ENCODE peak calls at places on chromosomes 5 and 9, in eight cellular contexts. One of them, this sample, is unnamed.
A peak's percentile ranks its signal among the peaks of the same experiment; 100 is the strongest.

GRCh38 chr9:93036887-93037475 is 21.5 kb upstream of the SUSD3 start:
- DNase-seq in tibial nerve: no peak
- DNase-seq in dorsolateral prefrontal cortex: no peak
- DNase-seq in fibroblast of pulmonary artery: no peak
- DNase-seq in cardiac muscle cell: no peak
- DNase-seq in testis: no peak
- DNase-seq in epithelial cell of esophagus: no peak
- DNase-seq in GM06990: no peak
- DNase-seq in this sample: no peak

GRCh38 chr5:131196331-131196730 is 25.6 kb downstream of the LYRM7 start:
- DNase-seq in tibial nerve: no peak
- DNase-seq in dorsolateral prefrontal cortex: no peak
- DNase-seq in fibroblast of pulmonary artery: no peak
- DNase-seq in cardiac muscle cell: no peak
- DNase-seq in testis: no peak
- DNase-seq in epithelial cell of esophagus: no peak
- DNase-seq in GM06990: no peak
- DNase-seq in this sample: no peak

GRCh38 chr9:113969343-113969742 is 93.2 kb downstream of the ZNF618 start:
- DNase-seq in tibial nerve: no peak
- DNase-seq in dorsolateral prefrontal cortex: no peak
- DNase-seq in fibroblast of pulmonary artery: no peak
- DNase-seq in cardiac muscle cell: no peak
- DNase-seq in testis: no peak
- DNase-seq in epithelial cell of esophagus: no peak
- DNase-seq in GM06990: no peak
- DNase-seq in this sample: no peak

GRCh38 chr9:7739595-7739994 is 60.0 kb downstream of the DMAC1 start:
- DNase-seq in tibial nerve: no peak
- DNase-seq in dorsolateral prefrontal cortex: no peak
- DNase-seq in fibroblast of pulmonary artery: no peak
- DNase-seq in cardiac muscle cell: no peak
- DNase-seq in testis: peak; percentile 12
- DNase-seq in epithelial cell of esophagus: no peak
- DNase-seq in GM06990: no peak
- DNase-seq in this sample: no peak

GRCh38 chr5:104179057-104179456 is 616.5 kb upstream of the NUDT12 start:
- DNase-seq in tibial nerve: peak; percentile 37
- DNase-seq in dorsolateral prefrontal cortex: no peak
- DNase-seq in fibroblast of pulmonary artery: peak; percentile 69
- DNase-seq in cardiac muscle cell: peak; percentile 66
- DNase-seq in testis: peak; percentile 76
- DNase-seq in epithelial cell of esophagus: peak; percentile 73
- DNase-seq in GM06990: no peak
- DNase-seq in this sample: peak; percentile 74

GRCh38 chr5:157295247-157295646 is 29.3 kb downstream of the CYFIP2 start:
- DNase-seq in tibial nerve: no peak
- DNase-seq in dorsolateral prefrontal cortex: no peak
- DNase-seq in fibroblast of pulmonary artery: no peak
- DNase-seq in cardiac muscle cell: no peak
- DNase-seq in testis: no peak
- DNase-seq in epithelial cell of esophagus: no peak
- DNase-seq in GM06990: no peak
- DNase-seq in this sample: no peak

GRCh38 chr5:1473746-1474145 is 28.5 kb upstream of the SLC6A3 start:
- DNase-seq in tibial nerve: no peak
- DNase-seq in dorsolateral prefrontal cortex: peak; percentile 11
- DNase-seq in fibroblast of pulmonary artery: no peak
- DNase-seq in cardiac muscle cell: no peak
- DNase-seq in testis: no peak
- DNase-seq in epithelial cell of esophagus: no peak
- DNase-seq in GM06990: no peak
- DNase-seq in this sample: peak; percentile 2

GRCh38 chr5:55004728-55005127 is 19.3 kb upstream of the GZMK start:
- DNase-seq in tibial nerve: no peak
- DNase-seq in dorsolateral prefrontal cortex: no peak
- DNase-seq in fibroblast of pulmonary artery: peak; percentile 76
- DNase-seq in cardiac muscle cell: peak; percentile 58
- DNase-seq in testis: no peak
- DNase-seq in epithelial cell of esophagus: peak; percentile 69
- DNase-seq in GM06990: no peak
- DNase-seq in this sample: no peak

GRCh38 chr5:14908195-14908594 is 36.6 kb upstream of the ANKH start:
- DNase-seq in tibial nerve: no peak
- DNase-seq in dorsolateral prefrontal cortex: no peak
- DNase-seq in fibroblast of pulmonary artery: peak; percentile 78
- DNase-seq in cardiac muscle cell: peak; percentile 59
- DNase-seq in testis: no peak
- DNase-seq in epithelial cell of esophagus: peak; percentile 89
- DNase-seq in GM06990: no peak
- DNase-seq in this sample: no peak

GRCh38 chr9:2817987-2818386 is 25.9 kb downstream of the PUM3 start:
- DNase-seq in tibial nerve: no peak
- DNase-seq in dorsolateral prefrontal cortex: no peak
- DNase-seq in fibroblast of pulmonary artery: peak; percentile 85
- DNase-seq in cardiac muscle cell: peak; percentile 92
- DNase-seq in testis: no peak
- DNase-seq in epithelial cell of esophagus: peak; percentile 43
- DNase-seq in GM06990: no peak
- DNase-seq in this sample: no peak

GRCh38 chr5:133247881-133248642 is 196.2 kb downstream of the HSPA4 start:
- DNase-seq in tibial nerve: no peak
- DNase-seq in dorsolateral prefrontal cortex: no peak
- DNase-seq in fibroblast of pulmonary artery: peak; percentile 77
- DNase-seq in cardiac muscle cell: peak; percentile 71
- DNase-seq in testis: peak; percentile 77
- DNase-seq in epithelial cell of esophagus: no peak
- DNase-seq in GM06990: no peak
- DNase-seq in this sample: peak; percentile 12

GRCh38 chr9:110337727-110338522 is at the start of gene TXNDC8:
- DNase-seq in tibial nerve: no peak
- DNase-seq in dorsolateral prefrontal cortex: no peak
- DNase-seq in fibroblast of pulmonary artery: peak; percentile 49
- DNase-seq in cardiac muscle cell: peak; percentile 41
- DNase-seq in testis: no peak
- DNase-seq in epithelial cell of esophagus: no peak
- DNase-seq in GM06990: no peak
- DNase-seq in this sample: no peak

GRCh38 chr9:130276121-130276520 is 10.6 kb downstream of the HMCN2 start:
- DNase-seq in tibial nerve: no peak
- DNase-seq in dorsolateral prefrontal cortex: no peak
- DNase-seq in fibroblast of pulmonary artery: no peak
- DNase-seq in cardiac muscle cell: peak; percentile 42
- DNase-seq in testis: no peak
- DNase-seq in epithelial cell of esophagus: peak; percentile 17
- DNase-seq in GM06990: no peak
- DNase-seq in this sample: no peak

GRCh38 chr5:54024466-54024865 is 285.9 kb downstream of the ARL15 start:
- DNase-seq in tibial nerve: no peak
- DNase-seq in dorsolateral prefrontal cortex: no peak
- DNase-seq in fibroblast of pulmonary artery: peak; percentile 75
- DNase-seq in cardiac muscle cell: peak; percentile 54
- DNase-seq in testis: no peak
- DNase-seq in epithelial cell of esophagus: peak; percentile 64
- DNase-seq in GM06990: no peak
- DNase-seq in this sample: no peak

GRCh38 chr5:133321833-133322420 is 270.1 kb downstream of the HSPA4 start:
- DNase-seq in tibial nerve: no peak
- DNase-seq in dorsolateral prefrontal cortex: no peak
- DNase-seq in fibroblast of pulmonary artery: no peak
- DNase-seq in cardiac muscle cell: no peak
- DNase-seq in testis: no peak
- DNase-seq in epithelial cell of esophagus: no peak
- DNase-seq in GM06990: peak; percentile 63
- DNase-seq in this sample: peak; percentile 86

GRCh38 chr5:34923694-34924461 is 5.5 kb upstream of the DNAJC21 start:
- DNase-seq in tibial nerve: no peak
- DNase-seq in dorsolateral prefrontal cortex: no peak
- DNase-seq in fibroblast of pulmonary artery: peak; percentile 83
- DNase-seq in cardiac muscle cell: peak; percentile 82
- DNase-seq in testis: no peak
- DNase-seq in epithelial cell of esophagus: peak; percentile 87
- DNase-seq in GM06990: no peak
- DNase-seq in this sample: peak; percentile 48

GRCh38 chr5:10138385-10139057 is 111.2 kb downstream of the ATPSCKMT start:
- DNase-seq in tibial nerve: no peak
- DNase-seq in dorsolateral prefrontal cortex: no peak
- DNase-seq in fibroblast of pulmonary artery: no peak
- DNase-seq in cardiac muscle cell: peak; percentile 38
- DNase-seq in testis: no peak
- DNase-seq in epithelial cell of esophagus: no peak
- DNase-seq in GM06990: no peak
- DNase-seq in this sample: no peak
- H3K4me3 ChIP-seq in tibial nerve: no peak overlapping the region
- H3K4me3 ChIP-seq in dorsolateral prefrontal cortex: peak overlapping the region; percentile 29
- H3K4me3 ChIP-seq in fibroblast of pulmonary artery: no peak overlapping the region
- H3K4me3 ChIP-seq in cardiac muscle cell: no peak overlapping the region
- H3K4me3 ChIP-seq in testis: no peak overlapping the region
- H3K4me3 ChIP-seq in epithelial cell of esophagus: no peak overlapping the region
- H3K4me3 ChIP-seq in GM06990: no peak overlapping the region
- H3K4me3 ChIP-seq in this sample: no peak overlapping the region

GRCh38 chr5:179805529-179806249 is 977 bp downstream of the MGAT4B start:
- DNase-seq in tibial nerve: no peak
- DNase-seq in dorsolateral prefrontal cortex: no peak
- DNase-seq in fibroblast of pulmonary artery: no peak
- DNase-seq in cardiac muscle cell: peak; percentile 60
- DNase-seq in testis: peak; percentile 44
- DNase-seq in epithelial cell of esophagus: peak; percentile 44
- DNase-seq in GM06990: peak; percentile 65
- DNase-seq in this sample: peak; percentile 76
- TF ChIP-seq CTCF in tibial nerve: no peak
- TF ChIP-seq CTCF in dorsolateral prefrontal cortex: no peak
- TF ChIP-seq CTCF in fibroblast of pulmonary artery: no peak
- TF ChIP-seq CTCF in cardiac muscle cell: no peak
- TF ChIP-seq CTCF in testis: no peak
- TF ChIP-seq CTCF in epithelial cell of esophagus: no peak
- TF ChIP-seq CTCF in GM06990: no peak
- TF ChIP-seq CTCF in this sample: no peak

GRCh38 chr9:131977074-131977838 is 102.4 kb downstream of the MED27 start:
- DNase-seq in tibial nerve: no peak
- DNase-seq in dorsolateral prefrontal cortex: no peak
- DNase-seq in fibroblast of pulmonary artery: no peak
- DNase-seq in cardiac muscle cell: no peak
- DNase-seq in testis: no peak
- DNase-seq in epithelial cell of esophagus: no peak
- DNase-seq in GM06990: no peak
- DNase-seq in this sample: no peak
- H3K4me3 ChIP-seq in tibial nerve: no peak overlapping the region
- H3K4me3 ChIP-seq in dorsolateral prefrontal cortex: no peak overlapping the region
- H3K4me3 ChIP-seq in fibroblast of pulmonary artery: no peak overlapping the region
- H3K4me3 ChIP-seq in cardiac muscle cell: no peak overlapping the region
- H3K4me3 ChIP-seq in testis: no peak overlapping the region
- H3K4me3 ChIP-seq in epithelial cell of esophagus: no peak overlapping the region
- H3K4me3 ChIP-seq in GM06990: no peak overlapping the region
- H3K4me3 ChIP-seq in this sample: no peak overlapping the region

GRCh38 chr9:74643303-74643933 is 146.3 kb downstream of the RORB start:
- DNase-seq in tibial nerve: no peak
- DNase-seq in dorsolateral prefrontal cortex: no peak
- DNase-seq in fibroblast of pulmonary artery: no peak
- DNase-seq in cardiac muscle cell: no peak
- DNase-seq in testis: no peak
- DNase-seq in epithelial cell of esophagus: peak; percentile 8
- DNase-seq in GM06990: no peak
- DNase-seq in this sample: no peak

GRCh38 chr9:74642376-74642775 is 145.2 kb downstream of the RORB start:
- DNase-seq in tibial nerve: no peak
- DNase-seq in dorsolateral prefrontal cortex: no peak
- DNase-seq in fibroblast of pulmonary artery: no peak
- DNase-seq in cardiac muscle cell: no peak
- DNase-seq in testis: no peak
- DNase-seq in epithelial cell of esophagus: no peak
- DNase-seq in GM06990: peak; percentile 2
- DNase-seq in this sample: no peak

GRCh38 chr9:74644015-74644414 is 146.9 kb downstream of the RORB start:
- DNase-seq in tibial nerve: no peak
- DNase-seq in dorsolateral prefrontal cortex: no peak
- DNase-seq in fibroblast of pulmonary artery: no peak
- DNase-seq in cardiac muscle cell: no peak
- DNase-seq in testis: no peak
- DNase-seq in epithelial cell of esophagus: no peak
- DNase-seq in GM06990: no peak
- DNase-seq in this sample: no peak

GRCh38 chr9:74645007-74645639 is 148.0 kb downstream of the RORB start:
- DNase-seq in tibial nerve: peak; percentile 20
- DNase-seq in dorsolateral prefrontal cortex: no peak
- DNase-seq in fibroblast of pulmonary artery: peak; percentile 21
- DNase-seq in cardiac muscle cell: peak; percentile 28
- DNase-seq in testis: peak; percentile 17
- DNase-seq in epithelial cell of esophagus: peak; percentile 16
- DNase-seq in GM06990: no peak
- DNase-seq in this sample: peak; percentile 23
- TF ChIP-seq CTCF in tibial nerve: no peak
- TF ChIP-seq CTCF in dorsolateral prefrontal cortex: peak; percentile 71
- TF ChIP-seq CTCF in fibroblast of pulmonary artery: peak; percentile 62
- TF ChIP-seq CTCF in cardiac muscle cell: peak; percentile 58
- TF ChIP-seq CTCF in testis: peak; percentile 32
- TF ChIP-seq CTCF in epithelial cell of esophagus: peak; percentile 61
- TF ChIP-seq CTCF in GM06990: peak; percentile 75
- TF ChIP-seq CTCF in this sample: peak; percentile 52

DNA sequence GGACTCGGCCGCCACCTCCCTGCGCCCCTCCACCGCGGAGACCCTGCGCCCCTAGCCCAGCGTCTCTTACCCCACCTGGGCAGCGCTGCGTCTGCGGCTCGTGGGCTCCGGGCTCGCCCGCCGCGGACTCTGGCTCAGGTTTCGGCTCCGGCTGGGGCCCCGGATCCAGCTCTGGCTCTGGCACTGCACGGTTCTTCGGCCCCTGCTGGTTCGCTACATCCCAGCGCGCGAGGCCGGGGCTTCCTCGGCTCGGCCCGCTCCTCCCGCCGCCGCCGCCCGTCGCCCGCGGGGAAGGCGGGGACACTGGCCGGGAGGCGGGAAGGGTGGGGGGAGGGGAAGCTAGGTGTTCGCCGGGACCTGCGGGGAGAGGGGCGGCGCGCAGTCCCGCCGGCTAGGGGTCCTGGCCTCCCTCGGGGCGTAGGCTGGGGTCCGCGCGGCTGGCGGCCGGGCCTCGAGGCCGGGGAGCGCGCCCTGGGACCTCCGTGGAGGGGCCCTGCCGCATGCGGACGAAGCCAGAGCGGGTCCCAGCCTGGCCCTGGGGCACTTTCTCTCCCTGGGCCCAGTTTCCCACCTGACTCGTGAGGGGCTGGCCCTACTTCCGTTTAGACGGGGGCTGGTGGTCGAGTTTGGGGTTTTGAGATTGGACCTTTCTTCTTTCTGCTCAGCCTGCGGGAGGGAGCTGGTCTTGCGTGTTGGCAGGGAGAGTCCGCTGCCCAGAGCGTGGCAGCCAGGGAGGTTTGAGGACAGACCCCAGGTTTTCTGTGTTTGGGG is 5.7 kb upstream of the PITX1 start:
- DNase-seq in tibial nerve: no peak
- DNase-seq in dorsolateral prefrontal cortex: no peak
- DNase-seq in fibroblast of pulmonary artery: no peak
- DNase-seq in cardiac muscle cell: no peak
- DNase-seq in testis: no peak
- DNase-seq in epithelial cell of esophagus: no peak
- DNase-seq in GM06990: no peak
- DNase-seq in this sample: no peak
- H3K4me3 ChIP-seq in tibial nerve: peak overlapping the region; percentile 30
- H3K4me3 ChIP-seq in dorsolateral prefrontal cortex: no peak overlapping the region
- H3K4me3 ChIP-seq in fibroblast of pulmonary artery: no peak overlapping the region
- H3K4me3 ChIP-seq in cardiac muscle cell: no peak overlapping the region
- H3K4me3 ChIP-seq in testis: peak overlapping the region; percentile 41
- H3K4me3 ChIP-seq in epithelial cell of esophagus: peak overlapping the region; percentile 39
- H3K4me3 ChIP-seq in GM06990: no peak overlapping the region
- H3K4me3 ChIP-seq in this sample: no peak overlapping the region

This sample was measured in GM12865.